ENCODE peak calls at places on chromosomes 11 and 22, in nine cellular contexts. W is cardiac fibroblast, Z is H9, U is dorsolateral prefrontal cortex, B is choroid plexus epithelial cell, H is neural progenitor cell, P is left ventricle myocardium inferior, A is omental fat pad, V is heart left ventricle. I is an unnamed sample.

GRCh38 chr11:76371170-76371569 is 9.8 kb downstream of the THAP12 start:
- DNase-seq in W (peak), U (no peak), H (no peak), Z (no peak), V (no peak), B (peak), A (no peak), P (no peak), I (no peak)

GRCh38 chr11:17529814-17530162 is 14.4 kb downstream of the USH1C start:
- DNase-seq in Z (no peak), H (peak), V (no peak), A (no peak), W (no peak), U (peak), B (no peak), P (no peak), I (no peak)

GRCh38 chr22:47539374-47539773 is 776.9 kb downstream of the TBC1D22A start:
- DNase-seq in P (no peak), U (no peak), W (no peak), Z (no peak), H (no peak), B (no peak), V (no peak), A (no peak), I (no peak)

GRCh38 chr11:19628018-19628417 is 84.6 kb upstream of the NAV2 start:
- DNase-seq in V (peak), B (no peak), A (no peak), W (peak), Z (no peak), H (no peak), P (peak), U (no peak), I (no peak)

GRCh38 chr11:1771700-1772099 is 8.0 kb upstream of the CTSD start:
- DNase-seq in Z (no peak), P (no peak), W (peak), A (no peak), H (no peak), U (peak), V (peak), B (peak), I (no peak)

GRCh38 chr22:31332010-31332409 is 14.1 kb downstream of the PATZ1 start:
- DNase-seq in Z (no peak), A (no peak), H (no peak), B (no peak), W (no peak), V (no peak), P (no peak), U (peak), I (no peak)

GRCh38 chr11:36311926-36312592 is 16.0 kb downstream of the PRR5L start:
- DNase-seq in U (no peak), A (no peak), B (no peak), Z (no peak), H (no peak), W (no peak), P (no peak), V (no peak), I (no peak)

GRCh38 chr11:35420371-35420770 is 1.0 kb upstream of the SLC1A2 start:
- DNase-seq in P (no peak), W (no peak), U (no peak), V (no peak), A (no peak), H (peak), Z (peak), B (no peak), I (peak)

GRCh38 chr22:27554841-27555456 is 246.6 kb downstream of the MN1 start:
- DNase-seq in H (no peak), W (peak), Z (no peak), A (no peak), V (no peak), P (no peak), B (no peak), U (no peak), I (no peak)

GRCh38 chr11:16000065-16000464 is 356.3 kb downstream of the SOX6 start:
- DNase-seq in U (no peak), A (no peak), P (no peak), W (peak), Z (no peak), V (no peak), B (peak), H (no peak), I (no peak)

GRCh38 chr11:117822031-117822521 is 2.5 kb downstream of the FXYD2 start:
- DNase-seq in Z (peak), P (no peak), H (peak), U (peak), B (peak), W (no peak), A (no peak), V (peak), I (peak)

GRCh38 chr22:41862530-41863266 is 29.8 kb downstream of the SREBF2 start:
- DNase-seq in P (no peak), U (no peak), Z (no peak), B (no peak), H (no peak), V (no peak), A (no peak), W (no peak), I (peak)

GRCh38 chr11:122082203-122082602 is 33.8 kb downstream of the BLID start:
- DNase-seq in A (no peak), V (no peak), H (no peak), W (no peak), B (peak), Z (no peak), U (no peak), P (no peak), I (no peak)

GRCh38 chr22:48721394-48721666 is 1106.3 kb downstream of the BRD1 start:
- DNase-seq in P (no peak), W (no peak), B (no peak), U (no peak), A (no peak), V (no peak), Z (no peak), H (no peak), I (no peak)

GRCh38 chr11:94747136-94748110 is 20.7 kb upstream of the AMOTL1 start:
- DNase-seq in A (no peak), H (no peak), B (no peak), W (peak), Z (no peak), U (no peak), V (no peak), P (no peak), I (no peak)

GRCh38 chr11:86673872-86674750 is 1.7 kb upstream of the ME3 start:
- DNase-seq in B (no peak), Z (no peak), A (no peak), H (no peak), W (no peak), P (no peak), U (no peak), V (no peak), I (no peak)

GRCh38 chr22:38177926-38178604 is 3.6 kb downstream of the PLA2G6 start:
- DNase-seq in V (no peak), A (no peak), U (peak), P (peak), Z (no peak), B (peak), H (peak), W (peak), I (no peak)

GRCh38 chr11:95778699-95779098 is 10.9 kb downstream of the FAM76B start:
- DNase-seq in U (no peak), P (no peak), Z (no peak), H (no peak), B (no peak), W (no peak), A (no peak), V (no peak), I (no peak)

GRCh38 chr11:106691807-106692365 is 326.4 kb downstream of the GUCY1A2 start:
- DNase-seq in U (no peak), W (peak), A (no peak), V (no peak), H (no peak), Z (no peak), B (peak), P (no peak), I (no peak)

GRCh38 chr11:32478277-32478731 is 43.0 kb upstream of the WT1 start:
- DNase-seq in W (peak), P (no peak), A (no peak), V (no peak), Z (no peak), U (no peak), B (peak), H (no peak), I (no peak)

GRCh38 chr11:73218830-73219215 is 742 bp downstream of the P2RY2 start:
- DNase-seq in Z (no peak), P (no peak), A (no peak), B (no peak), H (peak), V (no peak), W (no peak), U (no peak), I (no peak)

GRCh38 chr11:75668508-75669297 is at the start of gene MAP6:
- DNase-seq in V (peak), U (peak), B (no peak), P (peak), H (peak), W (peak), Z (peak), A (no peak), I (peak)

GRCh38 chr22:18056802-18057474 is 20.9 kb upstream of the PEX26 start:
- DNase-seq in B (no peak), V (no peak), H (no peak), Z (no peak), P (no peak), U (no peak), W (no peak), A (no peak), I (no peak)

GRCh38 chr11:87030458-87031054 is 7.2 kb upstream of the TMEM135 start:
- DNase-seq in V (no peak), W (peak), A (no peak), U (no peak), P (no peak), H (no peak), Z (no peak), B (peak), I (no peak)

GRCh38 chr11:119717839-119718534 is 11.0 kb downstream of the NECTIN1 start:
- DNase-seq in Z (no peak), H (peak), W (no peak), U (no peak), A (no peak), P (no peak), B (no peak), V (peak), I (peak)

GRCh38 chr11:132803436-132803835 is 728.9 kb downstream of the OPCML start:
- DNase-seq in A (no peak), Z (no peak), U (no peak), W (peak), H (no peak), P (no peak), V (no peak), B (no peak), I (no peak)

GRCh38 chr11:86101941-86102407 is 33.1 kb upstream of the PICALM start:
- DNase-seq in U (no peak), Z (no peak), W (peak), V (no peak), H (no peak), B (peak), A (no peak), P (no peak), I (no peak)

GRCh38 chr11:121367434-121367833 is 74.9 kb downstream of the SC5D start:
- DNase-seq in B (peak), A (no peak), P (no peak), U (no peak), W (peak), Z (no peak), H (no peak), V (no peak), I (no peak)

GRCh38 chr22:40482391-40482790 is 112.0 kb downstream of the SGSM3 start:
- DNase-seq in P (no peak), B (no peak), Z (no peak), W (no peak), A (no peak), H (no peak), V (no peak), U (no peak), I (no peak)

GRCh38 chr11:61162092-61162935 is 1.1 kb upstream of the VPS37C start:
- DNase-seq in A (no peak), V (no peak), B (peak), U (peak), W (peak), P (no peak), H (no peak), Z (no peak), I (peak)

GRCh38 chr11:65429069-65429681 is 6.6 kb downstream of the NEAT1 start:
- DNase-seq in V (no peak), W (peak), P (no peak), Z (no peak), B (peak), U (no peak), A (no peak), H (peak), I (no peak)

GRCh38 chr11:128825050-128825806 is 41.9 kb downstream of the KCNJ1 start:
- DNase-seq in A (no peak), U (no peak), Z (no peak), V (no peak), W (no peak), H (no peak), B (no peak), P (no peak), I (no peak)

GRCh38 chr22:19103881-19104821 is 18.1 kb downstream of the DGCR2 start:
- DNase-seq in A (no peak), H (no peak), W (peak), B (peak), Z (no peak), V (no peak), U (peak), P (no peak), I (no peak)

GRCh38 chr22:21022955-21023614 is 8.1 kb downstream of the P2RX6 start:
- DNase-seq in H (no peak), V (no peak), Z (no peak), A (no peak), U (no peak), W (no peak), P (no peak), B (no peak), I (no peak)
- TF ChIP-seq CTCF in H (no peak), V (no peak), Z (peak), A (no peak), U (no peak), W (no peak), P (no peak), B (no peak), I (no peak)

DNA sequence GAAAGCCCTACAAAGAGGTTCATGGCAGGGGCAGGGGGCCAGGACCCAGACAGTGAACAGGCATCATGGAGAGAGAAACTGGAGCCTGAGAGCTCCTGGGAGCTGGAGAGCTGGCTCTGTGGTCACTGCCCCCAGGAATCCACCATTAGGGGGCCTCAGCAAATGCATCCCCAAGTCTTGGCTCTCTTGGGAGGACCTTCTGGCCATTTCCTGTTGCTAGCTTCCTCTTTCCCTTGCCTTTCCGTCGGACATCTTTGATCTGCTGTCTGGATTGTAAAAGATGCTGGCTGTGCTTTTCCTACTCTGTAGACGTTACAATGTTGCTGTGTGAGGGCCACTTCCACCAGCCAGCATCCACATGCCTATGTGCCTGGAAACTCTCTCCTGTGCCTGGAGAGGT is 7.1 kb upstream of the CRYBB2 start:
- DNase-seq in U (no peak), P (no peak), B (no peak), W (no peak), A (no peak), V (no peak), Z (no peak), H (no peak), I (no peak)
- TF ChIP-seq CTCF in U (no peak), P (no peak), B (no peak), W (no peak), A (no peak), V (no peak), Z (peak), H (no peak), I (no peak)

GRCh38 chr22:29856496-29856895 is 18.4 kb upstream of the ASCC2 start:
- DNase-seq in A (no peak), B (no peak), U (no peak), H (no peak), P (no peak), W (no peak), Z (no peak), V (no peak), I (no peak)

GRCh38 chr22:29854432-29854831 is 16.4 kb upstream of the ASCC2 start:
- DNase-seq in U (no peak), B (no peak), V (no peak), Z (no peak), A (no peak), W (no peak), H (no peak), P (no peak), I (no peak)

GRCh38 chr22:29859976-29860766 is 22.1 kb upstream of the ASCC2 start:
- DNase-seq in V (no peak), Z (no peak), P (no peak), A (no peak), U (no peak), B (no peak), H (no peak), W (no peak), I (no peak)

DNA sequence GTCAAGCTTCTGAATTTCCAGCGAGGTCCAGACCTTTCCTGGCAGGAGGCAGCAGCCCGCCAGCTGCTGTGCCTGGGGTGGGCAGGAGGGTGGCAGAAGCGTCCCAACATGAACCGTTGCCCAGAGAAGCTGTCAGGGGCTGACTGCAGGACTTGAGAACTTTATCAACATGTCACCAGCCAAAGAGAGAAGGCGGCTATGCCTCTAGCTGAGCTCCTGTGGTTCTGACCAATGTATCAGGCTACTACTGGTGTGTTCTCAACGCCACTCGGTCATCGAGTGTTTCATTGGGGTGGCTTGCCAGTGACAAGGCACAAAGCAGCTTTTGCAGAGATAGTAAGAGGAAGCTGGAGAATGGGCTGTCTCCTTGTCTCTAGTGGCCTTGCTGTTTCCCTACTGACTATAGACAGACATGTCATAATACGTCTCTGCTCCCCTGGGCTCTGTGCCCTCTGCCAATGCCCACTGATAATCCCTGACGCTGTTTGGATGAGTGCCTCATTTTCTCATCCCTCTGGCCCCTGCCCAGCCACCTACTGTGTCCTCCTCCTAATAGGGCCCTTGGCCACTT is 17.6 kb upstream of the ASCC2 start:
- DNase-seq in V (peak), P (peak), W (no peak), H (no peak), U (no peak), B (no peak), Z (no peak), A (no peak), I (no peak)
- TF ChIP-seq CTCF in V (peak), P (peak), W (no peak), H (no peak), U (no peak), B (no peak), Z (no peak), A (no peak), I (no peak)

GRCh38 chr11:63802637-63803414 is 10.4 kb upstream of the SPINDOC start:
- DNase-seq in W (peak), P (no peak), B (peak), Z (no peak), U (no peak), H (no peak), A (no peak), V (no peak), I (no peak)
- TF ChIP-seq CTCF in W (no peak), P (no peak), B (no peak), Z (no peak), U (no peak), H (no peak), A (no peak), V (no peak), I (no peak)

DNA sequence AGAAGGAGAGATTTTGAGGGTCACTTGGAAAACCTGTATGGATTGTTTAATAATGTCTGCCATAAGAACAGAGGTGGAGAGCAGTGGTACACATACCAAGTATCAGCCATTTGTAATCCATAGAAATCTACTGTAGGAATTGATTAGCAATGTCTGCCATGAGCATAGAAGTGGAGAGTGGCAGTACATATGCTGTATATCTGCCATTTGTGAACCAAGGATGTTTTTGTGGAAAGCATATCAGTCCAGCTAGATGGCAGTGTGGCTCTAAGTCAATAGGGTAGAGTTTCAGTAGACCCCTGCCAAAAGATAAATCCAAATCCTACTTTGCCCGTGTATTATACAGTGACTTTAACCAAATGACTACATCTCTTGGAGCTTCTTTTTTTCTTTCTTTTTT is 82.9 kb upstream of the SEZ6L start:
- DNase-seq in P (no peak), U (no peak), H (peak), V (no peak), Z (no peak), W (no peak), A (no peak), B (no peak), I (no peak)
- TF ChIP-seq CTCF in P (peak), U (peak), H (peak), V (no peak), Z (peak), W (no peak), A (no peak), B (no peak), I (no peak)

I was measured in nephron progenitor cell.